ENCODE peak calls at places on chromosomes 4 and X, in ten cellular contexts. One of them, this sample, is unnamed.

GRCh38 chrX:130654409-130654970 is 248.5 kb downstream of the ENOX2 start:
- DNase-seq in lower lobe of right lung: no peak
- DNase-seq in left ventricle myocardium inferior: no peak
- DNase-seq in heart left ventricle: no peak
- DNase-seq in SJCRH30: no peak
- DNase-seq in right cardiac atrium: no peak
- DNase-seq in prostate gland: no peak
- DNase-seq in tibial nerve: no peak
- DNase-seq in endothelial cell of umbilical vein: no peak
- DNase-seq in fibroblast of lung: no peak
- DNase-seq in this sample: no peak

GRCh38 chr4:83905952-83906351 is 370.0 kb downstream of the GPAT3 start:
- DNase-seq in SJCRH30: peak; percentile 87
- DNase-seq in tibial nerve: no peak
- DNase-seq in lower lobe of right lung: no peak
- DNase-seq in prostate gland: no peak
- DNase-seq in heart left ventricle: no peak
- DNase-seq in endothelial cell of umbilical vein: no peak
- DNase-seq in right cardiac atrium: peak; percentile 2
- DNase-seq in fibroblast of lung: no peak
- DNase-seq in left ventricle myocardium inferior: no peak
- DNase-seq in this sample: no peak

GRCh38 chr4:7792616-7793015 is 147.0 kb downstream of the AFAP1 start:
- DNase-seq in heart left ventricle: no peak
- DNase-seq in tibial nerve: no peak
- DNase-seq in prostate gland: no peak
- DNase-seq in SJCRH30: no peak
- DNase-seq in fibroblast of lung: no peak
- DNase-seq in lower lobe of right lung: no peak
- DNase-seq in right cardiac atrium: no peak
- DNase-seq in left ventricle myocardium inferior: no peak
- DNase-seq in endothelial cell of umbilical vein: peak; percentile 69
- DNase-seq in this sample: no peak

GRCh38 chrX:37871626-37872302 is 24.4 kb upstream of the DYNLT3 start:
- DNase-seq in fibroblast of lung: peak; percentile 87
- DNase-seq in heart left ventricle: peak; percentile 48
- DNase-seq in left ventricle myocardium inferior: peak; percentile 11
- DNase-seq in tibial nerve: no peak
- DNase-seq in right cardiac atrium: peak; percentile 30
- DNase-seq in lower lobe of right lung: no peak
- DNase-seq in SJCRH30: peak; percentile 15
- DNase-seq in endothelial cell of umbilical vein: peak; percentile 46
- DNase-seq in prostate gland: no peak
- DNase-seq in this sample: peak; percentile 64

GRCh38 chr4:81652069-81652478 is 180.4 kb upstream of the RASGEF1B start:
- DNase-seq in left ventricle myocardium inferior: no peak
- DNase-seq in right cardiac atrium: no peak
- DNase-seq in heart left ventricle: no peak
- DNase-seq in lower lobe of right lung: no peak
- DNase-seq in fibroblast of lung: no peak
- DNase-seq in endothelial cell of umbilical vein: no peak
- DNase-seq in prostate gland: no peak
- DNase-seq in tibial nerve: no peak
- DNase-seq in SJCRH30: no peak
- DNase-seq in this sample: no peak

GRCh38 chr4:42673084-42673429 is 16.2 kb upstream of the ATP8A1 start:
- DNase-seq in right cardiac atrium: peak; percentile 56
- DNase-seq in SJCRH30: no peak
- DNase-seq in tibial nerve: no peak
- DNase-seq in left ventricle myocardium inferior: peak; percentile 28
- DNase-seq in prostate gland: no peak
- DNase-seq in lower lobe of right lung: peak; percentile 76
- DNase-seq in heart left ventricle: no peak
- DNase-seq in fibroblast of lung: peak; percentile 18
- DNase-seq in endothelial cell of umbilical vein: no peak
- DNase-seq in this sample: no peak

GRCh38 chr4:148238086-148238485 is 204.1 kb downstream of the NR3C2 start:
- DNase-seq in right cardiac atrium: no peak
- DNase-seq in fibroblast of lung: peak; percentile 8
- DNase-seq in prostate gland: no peak
- DNase-seq in tibial nerve: no peak
- DNase-seq in endothelial cell of umbilical vein: no peak
- DNase-seq in lower lobe of right lung: no peak
- DNase-seq in SJCRH30: no peak
- DNase-seq in heart left ventricle: no peak
- DNase-seq in left ventricle myocardium inferior: no peak
- DNase-seq in this sample: no peak

GRCh38 chr4:163494360-163495241 is at the start of gene TMA16:
- DNase-seq in tibial nerve: peak; percentile 72
- DNase-seq in left ventricle myocardium inferior: peak; percentile 82
- DNase-seq in prostate gland: peak; percentile 66
- DNase-seq in heart left ventricle: peak; percentile 92
- DNase-seq in right cardiac atrium: peak; percentile 95
- DNase-seq in lower lobe of right lung: peak; percentile 88
- DNase-seq in SJCRH30: peak; percentile 93
- DNase-seq in endothelial cell of umbilical vein: peak; percentile 93
- DNase-seq in fibroblast of lung: peak; percentile 95
- DNase-seq in this sample: peak; percentile 93

GRCh38 chr4:187711586-187711985 is 284.0 kb upstream of the ZFP42 start:
- DNase-seq in prostate gland: no peak
- DNase-seq in right cardiac atrium: no peak
- DNase-seq in endothelial cell of umbilical vein: no peak
- DNase-seq in fibroblast of lung: no peak
- DNase-seq in heart left ventricle: no peak
- DNase-seq in lower lobe of right lung: no peak
- DNase-seq in tibial nerve: no peak
- DNase-seq in SJCRH30: no peak
- DNase-seq in left ventricle myocardium inferior: no peak
- DNase-seq in this sample: no peak

GRCh38 chrX:14351889-14352288 is 177.4 kb upstream of the GLRA2 start:
- DNase-seq in left ventricle myocardium inferior: no peak
- DNase-seq in lower lobe of right lung: no peak
- DNase-seq in tibial nerve: no peak
- DNase-seq in heart left ventricle: no peak
- DNase-seq in right cardiac atrium: no peak
- DNase-seq in endothelial cell of umbilical vein: no peak
- DNase-seq in SJCRH30: peak; percentile 13
- DNase-seq in prostate gland: no peak
- DNase-seq in fibroblast of lung: no peak
- DNase-seq in this sample: no peak

GRCh38 chr4:113049421-113050355 is at the start of gene ANK2:
- DNase-seq in right cardiac atrium: peak; percentile 56
- DNase-seq in fibroblast of lung: peak; percentile 15
- DNase-seq in tibial nerve: no peak
- DNase-seq in SJCRH30: no peak
- DNase-seq in heart left ventricle: no peak
- DNase-seq in lower lobe of right lung: no peak
- DNase-seq in left ventricle myocardium inferior: no peak
- DNase-seq in endothelial cell of umbilical vein: no peak
- DNase-seq in prostate gland: no peak
- DNase-seq in this sample: no peak

GRCh38 chr4:30912098-30912719 is 192.0 kb downstream of the PCDH7 start:
- DNase-seq in lower lobe of right lung: no peak
- DNase-seq in fibroblast of lung: peak; percentile 20
- DNase-seq in tibial nerve: no peak
- DNase-seq in prostate gland: no peak
- DNase-seq in right cardiac atrium: no peak
- DNase-seq in heart left ventricle: no peak
- DNase-seq in left ventricle myocardium inferior: no peak
- DNase-seq in endothelial cell of umbilical vein: no peak
- DNase-seq in SJCRH30: no peak
- DNase-seq in this sample: no peak

GRCh38 chr4:183436417-183436816 is 8.0 kb upstream of the CDKN2AIP start:
- DNase-seq in left ventricle myocardium inferior: no peak
- DNase-seq in endothelial cell of umbilical vein: no peak
- DNase-seq in fibroblast of lung: no peak
- DNase-seq in tibial nerve: no peak
- DNase-seq in lower lobe of right lung: no peak
- DNase-seq in prostate gland: no peak
- DNase-seq in heart left ventricle: no peak
- DNase-seq in right cardiac atrium: no peak
- DNase-seq in SJCRH30: no peak
- DNase-seq in this sample: no peak

GRCh38 chr4:176302283-176303275 is 17.2 kb upstream of the SPCS3 start:
- DNase-seq in right cardiac atrium: no peak
- DNase-seq in SJCRH30: no peak
- DNase-seq in heart left ventricle: no peak
- DNase-seq in fibroblast of lung: peak; percentile 83
- DNase-seq in left ventricle myocardium inferior: no peak
- DNase-seq in prostate gland: no peak
- DNase-seq in lower lobe of right lung: no peak
- DNase-seq in tibial nerve: no peak
- DNase-seq in endothelial cell of umbilical vein: no peak
- DNase-seq in this sample: no peak

GRCh38 chrX:134604701-134605271 is 53.5 kb downstream of the PLAC1 start:
- DNase-seq in tibial nerve: no peak
- DNase-seq in lower lobe of right lung: peak; percentile 45
- DNase-seq in fibroblast of lung: peak; percentile 61
- DNase-seq in right cardiac atrium: no peak
- DNase-seq in prostate gland: no peak
- DNase-seq in heart left ventricle: no peak
- DNase-seq in endothelial cell of umbilical vein: peak; percentile 17
- DNase-seq in left ventricle myocardium inferior: peak; percentile 14
- DNase-seq in SJCRH30: peak; percentile 97
- DNase-seq in this sample: no peak

GRCh38 chrX:77087529-77088169 is 359.5 kb upstream of the FGF16 start:
- DNase-seq in lower lobe of right lung: no peak
- DNase-seq in tibial nerve: peak; percentile 74
- DNase-seq in prostate gland: no peak
- DNase-seq in left ventricle myocardium inferior: no peak
- DNase-seq in SJCRH30: peak; percentile 69
- DNase-seq in fibroblast of lung: peak; percentile 25
- DNase-seq in heart left ventricle: no peak
- DNase-seq in right cardiac atrium: no peak
- DNase-seq in endothelial cell of umbilical vein: peak; percentile 90
- DNase-seq in this sample: no peak
- H3K9me3 ChIP-seq in lower lobe of right lung: no peaks in the 10 kb centered on the region
- H3K9me3 ChIP-seq in tibial nerve: no peaks in the 10 kb centered on the region
- H3K9me3 ChIP-seq in prostate gland: no peaks in the 10 kb centered on the region
- H3K9me3 ChIP-seq in left ventricle myocardium inferior: no peaks in the 10 kb centered on the region
- H3K9me3 ChIP-seq in SJCRH30: no peaks in the 10 kb centered on the region
- H3K9me3 ChIP-seq in fibroblast of lung: no peaks in the 10 kb centered on the region
- H3K9me3 ChIP-seq in heart left ventricle: no peaks in the 10 kb centered on the region
- H3K9me3 ChIP-seq in right cardiac atrium: no peaks in the 10 kb centered on the region
- H3K9me3 ChIP-seq in endothelial cell of umbilical vein: no peaks in the 10 kb centered on the region
- H3K9me3 ChIP-seq in this sample: no peaks in the 10 kb centered on the region

GRCh38 chr4:10115657-10116624 is 658 bp downstream of the WDR1 start:
- DNase-seq in SJCRH30: peak; percentile 43
- DNase-seq in tibial nerve: no peak
- DNase-seq in right cardiac atrium: peak; percentile 82
- DNase-seq in lower lobe of right lung: peak; percentile 81
- DNase-seq in heart left ventricle: no peak
- DNase-seq in left ventricle myocardium inferior: no peak
- DNase-seq in prostate gland: peak; percentile 70
- DNase-seq in fibroblast of lung: no peak
- DNase-seq in endothelial cell of umbilical vein: no peak
- DNase-seq in this sample: peak; percentile 74
- H3K4me1 ChIP-seq in SJCRH30: peaks cover 4% of the 10 kb centered on the region
- H3K4me1 ChIP-seq in tibial nerve: peaks cover 62% of the 10 kb centered on the region
- H3K4me1 ChIP-seq in right cardiac atrium: peaks cover 9% of the 10 kb centered on the region
- H3K4me1 ChIP-seq in lower lobe of right lung: peaks cover 56% of the 10 kb centered on the region
- H3K4me1 ChIP-seq in heart left ventricle: no peaks in the 10 kb centered on the region
- H3K4me1 ChIP-seq in left ventricle myocardium inferior: peaks cover 62% of the 10 kb centered on the region
- H3K4me1 ChIP-seq in prostate gland: peaks cover 16% of the 10 kb centered on the region
- H3K4me1 ChIP-seq in fibroblast of lung: peaks cover 10% of the 10 kb centered on the region
- H3K4me1 ChIP-seq in endothelial cell of umbilical vein: peaks cover 37% of the 10 kb centered on the region
- H3K4me1 ChIP-seq in this sample: peaks cover 5% of the 10 kb centered on the region

DNA sequence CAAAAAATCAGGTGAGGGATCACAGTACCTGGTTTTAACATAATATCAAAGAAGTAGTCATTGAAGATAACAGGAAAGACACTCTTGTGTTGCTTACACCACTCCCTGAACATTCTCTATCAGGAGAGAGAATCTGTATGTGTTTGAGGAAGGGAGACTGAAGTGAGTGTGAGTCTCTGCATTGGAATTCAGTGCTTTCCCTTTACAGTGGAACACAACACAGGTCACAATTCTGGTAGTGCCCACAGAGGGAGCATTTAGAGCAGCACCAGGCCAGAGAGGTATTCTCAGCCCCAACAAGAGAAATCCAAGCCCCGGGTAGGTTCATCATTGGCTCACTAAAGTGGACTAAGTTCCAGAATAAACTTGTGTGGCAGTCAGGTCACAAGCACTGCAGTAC is 64.7 kb upstream of the UBQLN2 start:
- DNase-seq in right cardiac atrium: no peak
- DNase-seq in endothelial cell of umbilical vein: no peak
- DNase-seq in SJCRH30: no peak
- DNase-seq in lower lobe of right lung: no peak
- DNase-seq in prostate gland: no peak
- DNase-seq in left ventricle myocardium inferior: no peak
- DNase-seq in heart left ventricle: no peak
- DNase-seq in tibial nerve: no peak
- DNase-seq in fibroblast of lung: no peak
- DNase-seq in this sample: no peak
- H3K9me3 ChIP-seq in right cardiac atrium: no peaks in the 10 kb centered on the region
- H3K9me3 ChIP-seq in endothelial cell of umbilical vein: no peaks in the 10 kb centered on the region
- H3K9me3 ChIP-seq in SJCRH30: no peaks in the 10 kb centered on the region
- H3K9me3 ChIP-seq in lower lobe of right lung: no peaks in the 10 kb centered on the region
- H3K9me3 ChIP-seq in prostate gland: no peaks in the 10 kb centered on the region
- H3K9me3 ChIP-seq in left ventricle myocardium inferior: no peaks in the 10 kb centered on the region
- H3K9me3 ChIP-seq in heart left ventricle: peaks cover 7% of the 10 kb centered on the region
- H3K9me3 ChIP-seq in tibial nerve: peaks cover 9% of the 10 kb centered on the region
- H3K9me3 ChIP-seq in fibroblast of lung: no peaks in the 10 kb centered on the region
- H3K9me3 ChIP-seq in this sample: no peaks in the 10 kb centered on the region

GRCh38 chr4:143417679-143418403 is 81.2 kb downstream of the GAB1 start:
- DNase-seq in fibroblast of lung: no peak
- DNase-seq in tibial nerve: no peak
- DNase-seq in endothelial cell of umbilical vein: no peak
- DNase-seq in right cardiac atrium: no peak
- DNase-seq in prostate gland: no peak
- DNase-seq in heart left ventricle: no peak
- DNase-seq in lower lobe of right lung: no peak
- DNase-seq in left ventricle myocardium inferior: no peak
- DNase-seq in SJCRH30: no peak
- DNase-seq in this sample: no peak
- H3K4me1 ChIP-seq in fibroblast of lung: no peaks in the 10 kb centered on the region
- H3K4me1 ChIP-seq in tibial nerve: peaks cover 81% of the 10 kb centered on the region
- H3K4me1 ChIP-seq in endothelial cell of umbilical vein: no peaks in the 10 kb centered on the region
- H3K4me1 ChIP-seq in right cardiac atrium: no peaks in the 10 kb centered on the region
- H3K4me1 ChIP-seq in prostate gland: no peaks in the 10 kb centered on the region
- H3K4me1 ChIP-seq in heart left ventricle: peaks cover 7% of the 10 kb centered on the region
- H3K4me1 ChIP-seq in lower lobe of right lung: no peaks in the 10 kb centered on the region
- H3K4me1 ChIP-seq in left ventricle myocardium inferior: peaks cover 77% of the 10 kb centered on the region
- H3K4me1 ChIP-seq in SJCRH30: no peaks in the 10 kb centered on the region
- H3K4me1 ChIP-seq in this sample: peaks cover 8% of the 10 kb centered on the region

DNA sequence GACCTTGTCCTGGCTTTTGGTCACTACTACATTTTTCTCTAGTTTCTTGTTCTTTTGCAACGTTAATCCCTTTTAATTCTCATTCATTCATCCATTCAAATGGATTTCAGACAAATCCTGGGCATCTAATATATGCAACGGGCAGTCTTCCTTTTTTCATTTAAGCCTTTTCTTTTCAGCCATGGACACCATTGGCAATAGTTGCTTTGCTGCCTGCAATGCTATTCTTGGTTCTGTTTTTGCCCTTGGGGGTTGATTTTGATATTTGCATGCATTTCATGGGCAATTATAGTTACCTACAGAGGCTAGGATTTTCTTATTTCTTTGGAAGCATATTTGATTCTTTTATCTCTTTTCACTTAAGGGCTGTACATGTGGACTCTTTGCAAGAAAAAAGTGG is 180.5 kb upstream of the ARX start:
- DNase-seq in prostate gland: no peak
- DNase-seq in lower lobe of right lung: no peak
- DNase-seq in endothelial cell of umbilical vein: no peak
- DNase-seq in left ventricle myocardium inferior: no peak
- DNase-seq in heart left ventricle: no peak
- DNase-seq in fibroblast of lung: no peak
- DNase-seq in right cardiac atrium: no peak
- DNase-seq in tibial nerve: no peak
- DNase-seq in SJCRH30: no peak
- DNase-seq in this sample: no peak
- H3K9me3 ChIP-seq in prostate gland: no peaks in the 10 kb centered on the region
- H3K9me3 ChIP-seq in lower lobe of right lung: no peaks in the 10 kb centered on the region
- H3K9me3 ChIP-seq in endothelial cell of umbilical vein: no peaks in the 10 kb centered on the region
- H3K9me3 ChIP-seq in left ventricle myocardium inferior: no peaks in the 10 kb centered on the region
- H3K9me3 ChIP-seq in heart left ventricle: no peaks in the 10 kb centered on the region
- H3K9me3 ChIP-seq in fibroblast of lung: no peaks in the 10 kb centered on the region
- H3K9me3 ChIP-seq in right cardiac atrium: no peaks in the 10 kb centered on the region
- H3K9me3 ChIP-seq in tibial nerve: no peaks in the 10 kb centered on the region
- H3K9me3 ChIP-seq in SJCRH30: no peaks in the 10 kb centered on the region
- H3K9me3 ChIP-seq in this sample: no peaks in the 10 kb centered on the region